ENCODE peak calls at places on chromosomes 7 and 10, in six cellular contexts. C is heart left ventricle, J is fibroblast of the aortic adventitia, E is pancreas, T is mesothelial cell of epicardium, M is neural progenitor cell. R is an unnamed sample.

GRCh38 chr10:31399631-31400030 is 80.6 kb downstream of the ZEB1 start:
- DNase-seq in C (peak; percentile 56), J (peak; percentile 35), E (no peak), T (no peak), M (no peak), R (no peak)

GRCh38 chr10:61835069-61835908 is 66.2 kb upstream of the ARID5B start:
- DNase-seq in C (no peak), J (peak; percentile 91), E (no peak), T (no peak), M (peak; percentile 39), R (peak; percentile 23)

GRCh38 chr7:842436-843031 is 10.3 kb downstream of the SUN1 start:
- DNase-seq in C (no peak), J (no peak), E (peak; percentile 8), T (no peak), M (no peak), R (no peak)

GRCh38 chr10:130190065-130190736 is 54.0 kb downstream of the GLRX3 start:
- DNase-seq in C (peak; percentile 89), J (peak; percentile 78), E (peak; percentile 95), T (peak; percentile 91), M (peak; percentile 97), R (peak; percentile 97)

GRCh38 chr10:81995254-81995653 is 120.3 kb downstream of the NRG3 start:
- DNase-seq in C (no peak), J (no peak), E (no peak), T (no peak), M (peak; percentile 7), R (no peak)

GRCh38 chr7:141053626-141054025 is 20.2 kb upstream of the TMEM178B start:
- DNase-seq in C (no peak), J (no peak), E (no peak), T (no peak), M (no peak), R (no peak)

GRCh38 chr10:4024846-4025245 is 239.8 kb upstream of the KLF6 start:
- DNase-seq in C (no peak), J (no peak), E (no peak), T (no peak), M (no peak), R (no peak)

GRCh38 chr7:105851064-105851463 is 25.3 kb downstream of the ATXN7L1 start:
- DNase-seq in C (no peak), J (no peak), E (no peak), T (no peak), M (no peak), R (no peak)

DNA sequence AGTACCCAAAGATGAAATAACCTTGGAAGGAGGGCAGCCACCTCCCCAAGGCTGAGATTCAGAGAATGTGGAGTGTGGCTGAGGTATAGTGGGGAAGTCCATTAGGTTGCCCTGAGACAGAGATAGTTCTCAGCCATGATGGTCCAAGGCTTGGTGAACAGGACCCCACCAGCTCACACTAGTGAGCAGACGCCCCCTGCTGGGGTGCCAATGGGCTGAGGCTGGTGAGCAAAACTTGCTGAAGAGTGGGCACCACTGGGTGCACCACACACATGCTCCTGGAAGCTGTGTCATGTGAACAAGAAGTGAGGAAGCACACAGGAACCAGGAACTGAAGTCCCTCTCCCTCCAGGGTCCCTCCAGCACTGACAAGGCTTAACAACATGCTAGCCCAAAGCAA is 8.9 kb downstream of the FBXL13 start:
- DNase-seq in C (no peak), J (peak; percentile 23), E (no peak), T (no peak), M (peak; percentile 66), R (peak; percentile 32)
- TF ChIP-seq CTCF in C (no peak), J (peak; percentile 47), E (no peak), T (peak; percentile 36), M (peak; percentile 50), R (peak; percentile 32)

GRCh38 chr7:96235281-96235680 is 86.6 kb downstream of the SLC25A13 start:
- DNase-seq in C (no peak), J (no peak), E (no peak), T (no peak), M (no peak), R (no peak)
- TF ChIP-seq CTCF in C (no peak), J (no peak), E (no peak), T (no peak), M (no peak), R (no peak)

GRCh38 chr10:98852686-98853085 is 383.0 kb downstream of the HPSE2 start:
- DNase-seq in C (no peak), J (no peak), E (no peak), T (no peak), M (no peak), R (no peak)
- TF ChIP-seq CTCF in C (no peak), J (no peak), E (no peak), T (peak; percentile 42), M (peak; percentile 50), R (no peak)

GRCh38 chr7:98755138-98755898 is 114.5 kb downstream of the TMEM130 start:
- DNase-seq in C (peak; percentile 22), J (no peak), E (no peak), T (no peak), M (peak; percentile 49), R (no peak)
- TF ChIP-seq CTCF in C (peak; percentile 32), J (no peak), E (no peak), T (no peak), M (peak; percentile 45), R (peak; percentile 18)

DNA sequence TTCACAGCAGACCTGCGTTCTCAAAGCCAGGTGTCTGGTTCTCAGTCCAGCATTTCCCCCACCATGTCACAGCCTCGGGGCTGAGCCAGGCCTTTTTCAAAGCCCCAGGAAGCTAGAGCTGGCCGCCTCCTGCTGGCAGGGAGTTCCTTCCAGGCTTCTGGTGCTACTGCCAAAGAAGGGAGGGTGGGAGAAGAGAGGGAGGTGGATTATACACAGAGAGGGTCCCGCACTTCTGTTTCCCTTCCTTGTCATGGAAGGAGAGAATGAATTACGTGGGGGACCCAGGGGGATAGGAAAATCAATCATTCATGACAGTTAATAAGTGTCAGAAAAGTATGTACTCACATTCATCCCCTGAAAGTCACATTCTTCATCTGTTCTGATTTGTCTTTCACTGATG is 600 bp upstream of the LGI1 start:
- DNase-seq in C (no peak), J (peak; percentile 26), E (no peak), T (no peak), M (peak; percentile 39), R (no peak)
- TF ChIP-seq CTCF in C (no peak), J (peak; percentile 41), E (no peak), T (no peak), M (no peak), R (no peak)

DNA sequence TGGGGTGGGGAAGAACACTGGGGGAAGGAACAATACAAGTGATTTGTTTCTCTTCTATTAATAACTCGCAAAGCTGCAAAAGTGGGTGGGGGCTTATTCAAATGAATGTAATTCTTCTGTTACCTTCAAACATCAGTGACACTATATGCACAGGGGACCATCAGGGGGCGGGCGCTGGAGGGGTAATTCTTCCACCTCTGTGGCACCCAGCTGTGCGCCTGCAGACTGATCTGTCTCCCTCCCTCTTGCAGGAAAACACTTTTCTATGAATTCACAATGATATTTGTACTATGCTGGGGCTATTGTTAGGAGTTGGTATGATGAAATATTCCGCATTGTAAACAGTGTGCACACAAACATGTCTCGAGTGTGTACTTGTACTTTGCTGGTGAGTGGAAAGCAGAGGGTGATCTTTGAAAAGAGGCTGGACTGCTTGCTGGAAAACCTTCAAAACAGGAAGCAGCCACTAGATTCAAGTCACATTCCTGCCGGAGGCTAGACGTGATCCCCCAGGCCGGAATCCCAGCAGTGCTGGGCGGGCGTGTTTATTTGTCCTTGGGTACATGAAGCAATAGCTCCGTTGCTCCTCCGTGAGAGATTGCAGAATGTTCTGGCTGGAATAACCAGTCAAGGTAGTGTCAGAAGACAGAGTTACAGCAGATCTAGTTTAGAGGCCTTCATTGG is 15.8 kb upstream of the BNIP3 start:
- DNase-seq in C (no peak), J (peak; percentile 69), E (peak; percentile 84), T (no peak), M (peak; percentile 57), R (no peak)
- TF ChIP-seq CTCF in C (no peak), J (no peak), E (no peak), T (no peak), M (no peak), R (no peak)